ENCODE peak calls at places on chromosome 14, in nine cellular contexts. Y, X, T, D, U, L, C, Q and E are unnamed samples.

GRCh38 chr14:61476105-61476736 is 154.8 kb downstream of the PRKCH start:
- DNase-seq in T (no peak), C (no peak), U (no peak), L (no peak), Q (no peak), D (no peak), Y (no peak), X (no peak), E (no peak)

GRCh38 chr14:95547626-95548327 is 12.9 kb downstream of the GLRX5 start:
- DNase-seq in D (no peak), T (peak; percentile 45), U (peak; percentile 80), Q (no peak), X (peak; percentile 85), C (peak; percentile 76), Y (no peak), L (no peak), E (peak; percentile 67)

GRCh38 chr14:104266643-104267575 is 128.5 kb downstream of the KIF26A start:
- DNase-seq in Y (peak; percentile 19), L (no peak), C (no peak), Q (no peak), U (no peak), X (no peak), T (no peak), D (peak; percentile 41), E (no peak)

GRCh38 chr14:103155013-103155412 is 31.8 kb downstream of the TNFAIP2 start:
- DNase-seq in L (no peak), D (peak; percentile 96), X (peak; percentile 55), Q (peak; percentile 80), T (no peak), C (no peak), Y (peak; percentile 89), U (peak; percentile 78), E (no peak)

GRCh38 chr14:36300337-36300736 is 20.1 kb downstream of the MBIP start:
- DNase-seq in Q (no peak), T (no peak), X (peak; percentile 17), D (no peak), Y (no peak), U (peak; percentile 5), C (peak; percentile 33), L (no peak), E (peak; percentile 21)

GRCh38 chr14:102935756-102936155 is 13.3 kb downstream of the AMN start:
- DNase-seq in Y (no peak), C (no peak), Q (no peak), T (no peak), L (no peak), X (no peak), D (no peak), U (no peak), E (no peak)

GRCh38 chr14:89370781-89371180 is 46.3 kb downstream of the FOXN3 start:
- DNase-seq in Y (no peak), U (no peak), D (peak; percentile 25), Q (no peak), T (no peak), L (no peak), C (no peak), X (no peak), E (no peak)

GRCh38 chr14:92783813-92784431 is 10.2 kb upstream of the GOLGA5 start:
- DNase-seq in T (peak; percentile 87), L (peak; percentile 13), C (peak; percentile 76), Q (peak; percentile 44), U (peak; percentile 66), X (peak; percentile 79), D (no peak), Y (no peak), E (peak; percentile 81)

GRCh38 chr14:82710257-82710841 is 1176.7 kb upstream of the SEL1L start:
- DNase-seq in X (peak; percentile 69), T (peak; percentile 34), D (peak; percentile 61), U (peak; percentile 30), L (peak; percentile 1), Q (peak; percentile 21), C (peak; percentile 68), Y (no peak), E (peak; percentile 45)

GRCh38 chr14:51490205-51490604 is 161.5 kb upstream of the FRMD6 start:
- DNase-seq in C (no peak), X (no peak), Q (no peak), Y (no peak), U (peak; percentile 42), D (no peak), T (no peak), L (no peak), E (no peak)

GRCh38 chr14:98293527-98293926 is 978.5 kb downstream of the BCL11B start:
- DNase-seq in Y (no peak), Q (no peak), T (no peak), X (peak; percentile 19), C (no peak), L (no peak), U (no peak), D (no peak), E (no peak)

GRCh38 chr14:61264022-61264571 is 17.0 kb downstream of the TMEM30B start:
- DNase-seq in X (no peak), T (no peak), C (no peak), Q (no peak), D (no peak), U (no peak), L (no peak), Y (no peak), E (no peak)

GRCh38 chr14:23154876-23155587 is 28.4 kb downstream of the SLC7A8 start:
- DNase-seq in X (peak; percentile 76), C (peak; percentile 30), Y (peak; percentile 85), Q (peak; percentile 80), D (peak; percentile 93), T (peak; percentile 59), U (peak; percentile 81), L (no peak), E (peak; percentile 85)

GRCh38 chr14:53921027-53921426 is 35.6 kb downstream of the BMP4 start:
- DNase-seq in X (no peak), Y (no peak), C (no peak), T (no peak), Q (no peak), U (no peak), D (no peak), L (no peak), E (no peak)

GRCh38 chr14:53915364-53916014 is 41.1 kb downstream of the BMP4 start:
- DNase-seq in X (no peak), L (no peak), Q (no peak), C (no peak), D (no peak), Y (no peak), T (no peak), U (peak; percentile 22), E (no peak)

GRCh38 chr14:102776761-102777710 is at the start of gene TRAF3:
- DNase-seq in C (peak; percentile 68), D (peak; percentile 66), Q (peak; percentile 58), L (peak; percentile 80), X (no peak), U (peak; percentile 78), T (peak; percentile 40), Y (peak; percentile 85), E (peak; percentile 53)